ENCODE peak calls at places on chromosome 13, in five cellular contexts. One of them, this sample, is unnamed.
A peak's percentile ranks its signal among the peaks of the same experiment; 100 is the strongest.

GRCh38 chr13:43159007-43159406 is 135.6 kb downstream of the DNAJC15 start:
- DNase-seq in right lobe of liver: no peak
- DNase-seq in body of pancreas: no peak
- DNase-seq in K562: no peak
- DNase-seq in adrenal gland: no peak
- DNase-seq in this sample: no peak

GRCh38 chr13:90032841-90033493 is 1314.5 kb upstream of the MIR17HG start:
- DNase-seq in right lobe of liver: no peak
- DNase-seq in body of pancreas: no peak
- DNase-seq in K562: no peak
- DNase-seq in adrenal gland: no peak
- DNase-seq in this sample: peak; percentile 76

GRCh38 chr13:45108716-45109706 is 11.3 kb upstream of the GTF2F2 start:
- DNase-seq in right lobe of liver: no peak
- DNase-seq in body of pancreas: no peak
- DNase-seq in K562: peak; percentile 38
- DNase-seq in adrenal gland: peak; percentile 20
- DNase-seq in this sample: no peak

GRCh38 chr13:27079421-27079958 is 92.1 kb downstream of the USP12 start:
- DNase-seq in right lobe of liver: no peak
- DNase-seq in body of pancreas: no peak
- DNase-seq in K562: no peak
- DNase-seq in adrenal gland: no peak
- DNase-seq in this sample: no peak

GRCh38 chr13:29849071-29849541 is 1.3 kb downstream of the UBL3 start:
- DNase-seq in right lobe of liver: no peak
- DNase-seq in body of pancreas: peak; percentile 22
- DNase-seq in K562: peak; percentile 10
- DNase-seq in adrenal gland: peak; percentile 33
- DNase-seq in this sample: peak; percentile 36

GRCh38 chr13:84672616-84673015 is 790.3 kb upstream of the SLITRK1 start:
- DNase-seq in right lobe of liver: no peak
- DNase-seq in body of pancreas: no peak
- DNase-seq in K562: no peak
- DNase-seq in adrenal gland: no peak
- DNase-seq in this sample: no peak

GRCh38 chr13:28349371-28349770 is 145.6 kb downstream of the FLT1 start:
- DNase-seq in right lobe of liver: no peak
- DNase-seq in body of pancreas: no peak
- DNase-seq in K562: no peak
- DNase-seq in adrenal gland: no peak
- DNase-seq in this sample: no peak

GRCh38 chr13:95552539-95553270 is at the start of gene CLDN10:
- DNase-seq in right lobe of liver: no peak
- DNase-seq in body of pancreas: peak; percentile 82
- DNase-seq in K562: no peak
- DNase-seq in adrenal gland: no peak
- DNase-seq in this sample: no peak

GRCh38 chr13:20955496-20955895 is 53.0 kb upstream of the XPO4 start:
- DNase-seq in right lobe of liver: no peak
- DNase-seq in body of pancreas: no peak
- DNase-seq in K562: no peak
- DNase-seq in adrenal gland: no peak
- DNase-seq in this sample: no peak

GRCh38 chr13:106522898-106523525 is 12.4 kb downstream of the EFNB2 start:
- DNase-seq in right lobe of liver: no peak
- DNase-seq in body of pancreas: no peak
- DNase-seq in K562: no peak
- DNase-seq in adrenal gland: no peak
- DNase-seq in this sample: no peak

GRCh38 chr13:42873081-42873480 is 91.7 kb downstream of the FAM216B start:
- DNase-seq in right lobe of liver: no peak
- DNase-seq in body of pancreas: no peak
- DNase-seq in K562: no peak
- DNase-seq in adrenal gland: no peak
- DNase-seq in this sample: no peak

GRCh38 chr13:108363651-108364050 is 94.1 kb downstream of the TNFSF13B start:
- DNase-seq in right lobe of liver: no peak
- DNase-seq in body of pancreas: no peak
- DNase-seq in K562: no peak
- DNase-seq in adrenal gland: no peak
- DNase-seq in this sample: no peak

GRCh38 chr13:94596575-94596971 is 621 bp upstream of the TGDS start:
- DNase-seq in right lobe of liver: no peak
- DNase-seq in body of pancreas: no peak
- DNase-seq in K562: no peak
- DNase-seq in adrenal gland: no peak
- DNase-seq in this sample: no peak

GRCh38 chr13:78610381-78610883 is 7.1 kb upstream of the POU4F1 start:
- DNase-seq in right lobe of liver: no peak
- DNase-seq in body of pancreas: no peak
- DNase-seq in K562: no peak
- DNase-seq in adrenal gland: no peak
- DNase-seq in this sample: no peak

GRCh38 chr13:28540612-28541011 is 45.7 kb upstream of the FLT1 start:
- DNase-seq in right lobe of liver: no peak
- DNase-seq in body of pancreas: no peak
- DNase-seq in K562: no peak
- DNase-seq in adrenal gland: no peak
- DNase-seq in this sample: no peak

GRCh38 chr13:88051746-88052482 is 380.7 kb downstream of the SLITRK5 start:
- DNase-seq in right lobe of liver: no peak
- DNase-seq in body of pancreas: no peak
- DNase-seq in K562: no peak
- DNase-seq in adrenal gland: no peak
- DNase-seq in this sample: no peak

GRCh38 chr13:79490326-79490725 is 9.4 kb downstream of the NDFIP2 start:
- DNase-seq in right lobe of liver: no peak
- DNase-seq in body of pancreas: no peak
- DNase-seq in K562: no peak
- DNase-seq in adrenal gland: no peak
- DNase-seq in this sample: no peak

GRCh38 chr13:106479849-106480400 is 55.5 kb downstream of the EFNB2 start:
- DNase-seq in right lobe of liver: no peak
- DNase-seq in body of pancreas: no peak
- DNase-seq in K562: peak; percentile 9
- DNase-seq in adrenal gland: no peak
- DNase-seq in this sample: no peak

GRCh38 chr13:23701646-23702045 is 131.4 kb downstream of the TNFRSF19 start:
- DNase-seq in right lobe of liver: no peak
- DNase-seq in body of pancreas: peak; percentile 27
- DNase-seq in K562: no peak
- DNase-seq in adrenal gland: no peak
- DNase-seq in this sample: peak; percentile 86

GRCh38 chr13:51682691-51683090 is 98.4 kb downstream of the WDFY2 start:
- DNase-seq in right lobe of liver: no peak
- DNase-seq in body of pancreas: no peak
- DNase-seq in K562: no peak
- DNase-seq in adrenal gland: no peak
- DNase-seq in this sample: no peak

GRCh38 chr13:44431150-44431549 is 57.5 kb downstream of the SERP2 start:
- DNase-seq in right lobe of liver: no peak
- DNase-seq in body of pancreas: peak; percentile 42
- DNase-seq in K562: no peak
- DNase-seq in adrenal gland: no peak
- DNase-seq in this sample: peak; percentile 72

DNA sequence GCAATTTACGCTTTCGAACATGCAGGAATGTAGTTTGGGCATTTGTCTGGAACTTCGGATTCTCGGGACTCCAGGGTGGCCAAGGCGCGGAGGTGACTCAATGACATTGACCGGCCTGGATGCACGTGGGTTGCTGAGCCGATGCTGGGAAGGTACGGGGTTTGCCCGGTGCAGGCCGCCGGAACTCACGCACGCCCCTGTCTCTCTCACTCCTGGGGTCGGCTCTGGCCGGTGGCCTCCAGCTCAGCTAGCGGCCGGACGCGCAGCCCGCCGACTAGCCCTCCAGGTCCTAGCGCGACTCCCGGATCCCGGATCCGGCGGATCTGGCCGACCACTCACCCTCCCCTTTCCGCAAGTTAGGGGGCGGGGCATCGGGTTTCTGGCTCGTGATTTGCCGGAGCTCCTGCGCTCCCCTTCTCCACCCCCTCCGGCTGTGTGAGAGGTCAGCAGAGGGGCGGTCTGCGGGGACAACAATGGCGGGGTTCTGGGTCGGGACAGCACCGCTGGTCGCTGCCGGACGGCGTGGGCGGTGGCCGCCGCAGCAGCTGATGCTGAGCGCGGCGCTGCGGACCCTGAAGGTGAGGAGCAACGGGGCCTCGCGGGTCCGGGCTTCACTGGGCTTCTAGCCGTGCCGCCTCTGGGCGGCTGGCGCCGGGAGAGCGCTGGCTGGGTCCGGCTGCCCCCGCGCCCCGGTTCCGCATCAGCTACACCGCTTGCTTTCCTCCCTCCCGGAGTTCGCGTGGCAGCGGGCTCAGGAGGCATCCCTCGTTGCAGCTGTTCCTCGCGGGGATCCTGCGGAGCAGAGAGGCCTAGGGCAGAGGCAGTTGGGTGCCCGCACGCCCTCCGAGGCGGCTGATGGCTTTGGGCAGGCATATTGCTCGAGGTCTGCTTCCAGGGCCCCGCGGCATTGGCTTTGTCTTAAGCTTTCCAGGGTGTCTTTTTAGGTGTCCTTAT is at the start of gene PCCA:
- DNase-seq in right lobe of liver: peak; percentile 97
- DNase-seq in body of pancreas: peak; percentile 95
- DNase-seq in K562: peak; percentile 93
- DNase-seq in adrenal gland: peak; percentile 97
- DNase-seq in this sample: peak; percentile 92
- TF ChIP-seq POLR2A in right lobe of liver: peak; percentile 95
- TF ChIP-seq POLR2A in body of pancreas: peak; percentile 75
- TF ChIP-seq POLR2A in K562: peak; percentile 76
- TF ChIP-seq POLR2A in adrenal gland: peak; percentile 81
- TF ChIP-seq POLR2A in this sample: no peak

GRCh38 chr13:102197193-102197592 is 204.7 kb downstream of the FGF14 start:
- DNase-seq in right lobe of liver: no peak
- DNase-seq in body of pancreas: no peak
- DNase-seq in K562: no peak
- DNase-seq in adrenal gland: no peak
- DNase-seq in this sample: no peak
- TF ChIP-seq CTCF in right lobe of liver: peak; percentile 51
- TF ChIP-seq CTCF in body of pancreas: no peak
- TF ChIP-seq CTCF in K562: no peak
- TF ChIP-seq CTCF in adrenal gland: no peak
- TF ChIP-seq CTCF in this sample: no peak

DNA sequence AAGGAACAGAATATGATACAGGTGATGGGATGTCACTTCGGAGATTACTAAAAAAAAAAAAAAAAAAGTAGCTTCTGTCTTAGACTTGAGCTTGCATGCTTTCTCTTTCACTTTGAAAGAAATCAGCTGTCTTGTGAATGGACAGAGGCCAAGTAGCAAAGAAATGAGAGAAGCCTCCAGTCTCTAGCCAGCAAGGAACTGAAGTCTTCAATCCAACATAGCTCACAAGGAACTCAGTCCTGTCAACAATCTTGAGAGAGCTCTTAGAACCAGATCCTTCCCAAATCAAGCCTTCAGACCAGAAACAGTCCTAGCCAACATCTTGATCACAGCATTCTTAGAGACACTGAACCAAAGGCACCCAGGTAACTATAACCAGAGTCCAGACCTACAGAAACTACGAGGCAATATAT is 7.7 kb downstream of the N4BP2L2 start:
- DNase-seq in right lobe of liver: no peak
- DNase-seq in body of pancreas: no peak
- DNase-seq in K562: no peak
- DNase-seq in adrenal gland: peak; percentile 25
- DNase-seq in this sample: no peak
- H3K4me3 ChIP-seq in right lobe of liver: no peak overlapping the region
- H3K4me3 ChIP-seq in body of pancreas: no peak overlapping the region
- H3K4me3 ChIP-seq in K562: no peak overlapping the region
- H3K4me3 ChIP-seq in adrenal gland: peak overlapping the region; percentile 3
- H3K4me3 ChIP-seq in this sample: no peak overlapping the region

GRCh38 chr13:37011002-37011401 is 10.4 kb downstream of the EXOSC8 start:
- DNase-seq in right lobe of liver: no peak
- DNase-seq in body of pancreas: no peak
- DNase-seq in K562: no peak
- DNase-seq in adrenal gland: no peak
- DNase-seq in this sample: no peak
- TF ChIP-seq POLR2A in right lobe of liver: no peak
- TF ChIP-seq POLR2A in body of pancreas: no peak
- TF ChIP-seq POLR2A in K562: no peak
- TF ChIP-seq POLR2A in adrenal gland: no peak
- TF ChIP-seq POLR2A in this sample: no peak

GRCh38 chr13:110683921-110684320 is 22.0 kb downstream of the CARS2 start:
- DNase-seq in right lobe of liver: no peak
- DNase-seq in body of pancreas: no peak
- DNase-seq in K562: no peak
- DNase-seq in adrenal gland: no peak
- DNase-seq in this sample: no peak

GRCh38 chr13:110682746-110683145 is 23.2 kb downstream of the CARS2 start:
- DNase-seq in right lobe of liver: no peak
- DNase-seq in body of pancreas: no peak
- DNase-seq in K562: no peak
- DNase-seq in adrenal gland: no peak
- DNase-seq in this sample: peak; percentile 68

GRCh38 chr13:110684388-110685056 is 21.4 kb downstream of the CARS2 start:
- DNase-seq in right lobe of liver: no peak
- DNase-seq in body of pancreas: no peak
- DNase-seq in K562: no peak
- DNase-seq in adrenal gland: no peak
- DNase-seq in this sample: peak; percentile 31

GRCh38 chr13:110681868-110682550 is 23.9 kb downstream of the CARS2 start:
- DNase-seq in right lobe of liver: no peak
- DNase-seq in body of pancreas: no peak
- DNase-seq in K562: no peak
- DNase-seq in adrenal gland: no peak
- DNase-seq in this sample: no peak

DNA sequence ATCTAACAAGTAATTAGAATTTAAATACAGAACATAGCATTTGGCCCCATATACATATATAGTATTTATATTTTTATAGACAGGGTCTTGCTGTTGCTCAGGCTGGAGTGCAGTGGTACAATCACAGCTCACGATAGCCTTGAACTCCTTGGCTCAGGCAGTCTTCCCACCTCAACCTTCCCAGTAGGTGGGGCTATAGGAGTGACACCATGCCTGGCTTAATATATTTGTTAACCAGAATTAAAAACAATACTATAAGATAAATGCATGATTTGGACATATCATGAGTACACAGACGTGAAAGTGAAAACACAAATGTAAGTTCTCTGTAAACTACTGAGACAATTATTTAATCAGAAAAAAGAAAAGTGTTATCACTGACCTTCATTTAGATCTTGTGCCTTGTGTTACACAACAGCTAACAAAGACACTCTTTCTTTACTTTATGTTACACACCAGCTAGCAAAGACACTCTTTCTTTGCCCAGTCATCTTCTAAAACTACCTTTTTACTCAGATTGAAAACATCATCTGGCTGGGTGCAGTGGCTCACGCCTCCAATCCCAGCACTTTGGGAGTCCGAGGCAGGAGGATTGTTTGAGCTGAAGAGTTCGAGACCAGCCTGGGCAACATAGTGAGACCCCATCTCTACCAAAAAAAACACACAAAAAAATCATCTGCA is 22.6 kb downstream of the CARS2 start:
- DNase-seq in right lobe of liver: no peak
- DNase-seq in body of pancreas: no peak
- DNase-seq in K562: peak; percentile 11
- DNase-seq in adrenal gland: peak; percentile 45
- DNase-seq in this sample: peak; percentile 34
- TF ChIP-seq CTCF in right lobe of liver: peak; percentile 77
- TF ChIP-seq CTCF in body of pancreas: peak; percentile 33
- TF ChIP-seq CTCF in K562: no peak
- TF ChIP-seq CTCF in adrenal gland: peak; percentile 48
- TF ChIP-seq CTCF in this sample: no peak